ENCODE peak calls at places on chromosomes 4 and X, in four cellular contexts. I is neural crest cell, U is kidney epithelial cell, D is esophagus squamous epithelium. G is an unnamed sample.

GRCh38 chr4:106080376-106080775 is 185.1 kb downstream of the NPNT start:
- DNase-seq in I (no peak), D (no peak), U (no peak), G (no peak)

GRCh38 chr4:106707776-106708603 is 328.1 kb downstream of the DKK2 start:
- DNase-seq in I (no peak), U (no peak), D (no peak), G (no peak)

GRCh38 chr4:142091085-142091513 is 454.7 kb downstream of the IL15 start:
- DNase-seq in U (peak; percentile 74), I (no peak), D (no peak), G (peak; percentile 29)

GRCh38 chrX:86103061-86103460 is 45.2 kb upstream of the DACH2 start:
- DNase-seq in D (no peak), I (no peak), U (no peak), G (no peak)

GRCh38 chrX:15269618-15270521 is at the start of gene ASB9:
- DNase-seq in D (no peak), I (no peak), U (peak; percentile 66), G (peak; percentile 19)

GRCh38 chr4:52572936-52573485 is 86.1 kb downstream of the USP46 start:
- DNase-seq in I (no peak), U (no peak), D (no peak), G (no peak)

GRCh38 chr4:100224160-100224559 is 33.9 kb upstream of the DDIT4L start:
- DNase-seq in I (no peak), D (no peak), U (no peak), G (no peak)

GRCh38 chr4:79294064-79294463 is 31.8 kb downstream of the NAA11 start:
- DNase-seq in U (no peak), D (no peak), I (no peak), G (no peak)

GRCh38 chr4:96352051-96352517 is 512.2 kb downstream of the PDHA2 start:
- DNase-seq in I (peak; percentile 17), D (no peak), U (no peak), G (no peak)

GRCh38 chr4:111562811-111563210 is 582.4 kb upstream of the FAM241A start:
- DNase-seq in D (no peak), U (no peak), I (no peak), G (no peak)

GRCh38 chrX:150365953-150366911 is 3.1 kb downstream of the MAMLD1 start:
- DNase-seq in D (no peak), I (peak; percentile 33), U (no peak), G (peak; percentile 93)

GRCh38 chrX:6021316-6022091 is 207.2 kb downstream of the NLGN4X start:
- DNase-seq in U (peak; percentile 2), D (no peak), I (peak; percentile 69), G (peak; percentile 13)

GRCh38 chrX:46208225-46208854 is 336.9 kb downstream of the ZNF674 start:
- DNase-seq in D (no peak), I (no peak), U (no peak), G (no peak)

GRCh38 chr4:159508917-159509500 is 406.1 kb downstream of the RAPGEF2 start:
- DNase-seq in I (no peak), D (no peak), U (peak; percentile 21), G (no peak)

GRCh38 chrX:102008901-102009300 is 77.1 kb upstream of the ZMAT1 start:
- DNase-seq in D (no peak), U (no peak), I (no peak), G (no peak)

GRCh38 chr4:142815834-142816233 is 30.3 kb downstream of the INPP4B start:
- DNase-seq in U (peak; percentile 69), D (no peak), I (no peak), G (no peak)

GRCh38 chrX:149074429-149074828 is 430.7 kb downstream of the IDS start:
- DNase-seq in D (no peak), U (no peak), I (no peak), G (peak; percentile 88)

GRCh38 chr4:185013715-185014114 is 4.6 kb upstream of the HELT start:
- DNase-seq in U (no peak), I (no peak), D (no peak), G (no peak)

GRCh38 chr4:172232966-172233365 is 419.8 kb downstream of the GALNTL6 start:
- DNase-seq in U (no peak), I (no peak), D (no peak), G (no peak)

GRCh38 chrX:49840679-49841078 is 11.6 kb downstream of the PAGE4 start:
- DNase-seq in I (peak; percentile 55), U (peak; percentile 42), D (no peak), G (no peak)

GRCh38 chrX:350148-350533 is 31.5 kb upstream of the GTPBP6 start:
- DNase-seq in I (no peak), U (no peak), D (no peak), G (no peak)

GRCh38 chr4:139589619-139590018 is 33.6 kb upstream of the SETD7 start:
- DNase-seq in U (no peak), D (no peak), I (no peak), G (peak; percentile 49)

GRCh38 chrX:95145848-95146540 is 1472.0 kb downstream of the FAM133A start:
- DNase-seq in I (no peak), D (no peak), U (no peak), G (no peak)

DNA sequence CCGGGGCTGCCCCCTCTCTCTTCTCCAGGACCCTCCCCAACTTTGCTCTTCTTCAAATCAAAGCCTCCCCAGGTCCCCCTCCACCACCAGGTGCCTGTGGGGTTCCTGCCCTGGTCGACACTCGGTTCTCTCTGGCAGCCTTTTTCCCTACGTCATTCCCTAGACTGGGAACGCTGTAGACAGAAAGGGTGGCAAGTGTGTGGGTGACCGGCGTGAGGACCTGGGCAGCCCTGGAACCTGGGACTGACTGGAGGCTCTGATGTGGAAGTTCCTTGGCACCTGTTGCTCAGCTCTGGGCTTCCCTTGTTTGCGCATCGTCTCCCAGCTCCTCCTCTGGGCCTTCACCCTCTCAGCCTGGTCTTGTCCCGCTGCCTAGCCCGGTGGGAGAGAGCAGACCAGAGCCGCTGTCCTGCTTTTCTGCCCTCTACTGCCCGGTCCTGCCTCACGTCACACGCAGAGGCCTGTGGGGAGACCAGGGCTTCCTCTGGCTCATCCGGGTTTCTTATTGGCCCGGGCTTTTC is 1.3 kb downstream of the TACC3 start:
- DNase-seq in U (no peak), D (no peak), I (no peak), G (no peak)
- TF ChIP-seq CTCF in U (no peak), D (no peak), I (no peak), G (no peak)

GRCh38 chr4:108743021-108743420 is 19.8 kb downstream of the ETNPPL start:
- DNase-seq in D (no peak), U (no peak), I (no peak), G (no peak)

GRCh38 chr4:108738307-108738706 is 24.5 kb downstream of the ETNPPL start:
- DNase-seq in I (no peak), D (no peak), U (no peak), G (no peak)

GRCh38 chr4:108744307-108744706 is 18.5 kb downstream of the ETNPPL start:
- DNase-seq in U (no peak), D (no peak), I (no peak), G (no peak)

DNA sequence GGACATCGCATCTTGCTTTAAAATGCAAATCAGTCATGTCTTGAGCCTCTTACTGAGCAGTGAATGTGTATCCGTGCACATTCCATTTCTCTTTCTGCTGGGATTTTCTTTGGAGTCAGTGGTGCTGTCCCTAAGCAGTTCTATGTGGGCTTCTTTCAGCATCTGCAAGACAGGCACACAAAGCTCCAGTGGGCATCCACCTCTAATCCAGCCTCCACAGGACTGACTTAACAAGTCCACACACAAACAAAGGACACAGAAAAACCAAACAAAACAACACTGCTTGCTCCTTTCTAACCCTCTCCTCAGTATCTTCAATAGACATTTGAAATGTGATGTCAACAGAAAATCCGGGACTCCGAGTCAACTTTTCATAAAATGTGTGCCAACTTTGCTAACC is 20.4 kb downstream of the ETNPPL start:
- DNase-seq in D (no peak), U (no peak), I (no peak), G (no peak)
- TF ChIP-seq CTCF in D (no peak), U (no peak), I (no peak), G (no peak)

GRCh38 chr4:110175634-110176033 is 22.8 kb downstream of the ELOVL6 start:
- DNase-seq in U (no peak), D (no peak), I (no peak), G (no peak)

GRCh38 chr4:110172972-110173371 is 25.4 kb downstream of the ELOVL6 start:
- DNase-seq in D (no peak), U (no peak), I (no peak), G (no peak)

GRCh38 chr4:110171981-110172380 is 26.4 kb downstream of the ELOVL6 start:
- DNase-seq in D (no peak), U (no peak), I (no peak), G (no peak)

GRCh38 chr4:110165382-110166285 is 32.8 kb downstream of the ELOVL6 start:
- DNase-seq in D (no peak), U (no peak), I (no peak), G (peak; percentile 23)

GRCh38 chr4:110170861-110171260 is 27.6 kb downstream of the ELOVL6 start:
- DNase-seq in U (no peak), I (no peak), D (no peak), G (no peak)
- TF ChIP-seq CTCF in U (no peak), I (peak; percentile 32), D (no peak), G (no peak)

GRCh38 chr4:168865854-168866253 is 144.2 kb downstream of the CBR4 start:
- DNase-seq in U (no peak), I (no peak), D (no peak), G (no peak)

GRCh38 chr4:168866635-168867034 is 143.4 kb downstream of the CBR4 start:
- DNase-seq in D (no peak), I (no peak), U (no peak), G (no peak)

GRCh38 chr4:168867128-168867527 is 142.9 kb downstream of the CBR4 start:
- DNase-seq in I (no peak), D (no peak), U (no peak), G (no peak)

GRCh38 chr4:168863719-168864632 is 146.1 kb downstream of the CBR4 start:
- DNase-seq in I (no peak), D (no peak), U (no peak), G (no peak)

DNA sequence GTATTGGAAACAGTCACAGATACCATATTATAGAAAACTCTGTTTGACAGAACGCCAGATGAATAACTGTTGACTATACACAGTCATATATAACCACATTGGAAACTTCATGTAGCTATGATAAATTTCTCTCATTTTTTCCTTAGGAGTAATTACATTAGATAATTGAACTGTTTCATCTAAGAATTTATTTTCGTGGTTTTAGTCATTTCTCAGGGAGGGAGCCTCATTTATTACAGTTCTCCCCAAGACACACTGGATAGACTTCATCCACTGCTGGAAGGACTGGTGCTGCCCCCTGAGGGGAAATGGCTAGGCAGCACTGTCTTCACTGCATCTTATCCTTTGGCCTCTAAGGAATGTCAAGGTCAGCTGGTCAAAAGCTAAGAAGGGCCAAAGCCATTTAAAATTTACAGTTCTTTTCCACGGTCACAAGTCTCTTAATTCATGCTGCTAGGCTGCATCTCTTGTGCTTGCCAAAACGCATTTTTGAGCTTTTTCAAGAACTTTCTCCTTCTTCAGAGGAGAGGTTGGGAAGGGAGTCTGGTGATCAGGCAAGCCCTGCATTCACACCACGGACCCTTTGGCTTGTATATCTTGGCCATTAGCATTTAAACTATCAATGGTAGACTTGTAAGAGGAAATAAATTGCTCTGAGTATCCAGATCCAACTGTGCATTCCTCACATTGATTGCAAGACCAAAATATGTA is 145.1 kb downstream of the CBR4 start:
- DNase-seq in I (no peak), D (no peak), U (no peak), G (no peak)
- TF ChIP-seq CTCF in I (peak; percentile 28), D (no peak), U (peak; percentile 19), G (no peak)